ENCODE peak calls at places on chromosomes 2 and 18, in five cellular contexts. V is neural progenitor cell, Q is adipocyte, C is adrenal gland, J is sigmoid colon. U is an unnamed sample.
A peak's percentile ranks its signal among the peaks of the same experiment; 100 is the strongest.

GRCh38 chr2:163953390-163953907 is 217.6 kb upstream of the FIGN start:
- DNase-seq in V (no peak), Q (no peak), C (no peak), J (no peak), U (no peak)

GRCh38 chr18:12946549-12947354 is 1.1 kb upstream of the SEH1L start:
- DNase-seq in V (peak; percentile 73), Q (peak; percentile 94), C (peak; percentile 82), J (peak; percentile 78), U (peak; percentile 46)

GRCh38 chr2:196515041-196515440 is 124.5 kb upstream of the CCDC150 start:
- DNase-seq in V (no peak), Q (no peak), C (no peak), J (no peak), U (peak; percentile 49)

GRCh38 chr2:28601612-28602011 is 105.8 kb downstream of the PLB1 start:
- DNase-seq in V (no peak), Q (no peak), C (no peak), J (no peak), U (no peak)

GRCh38 chr2:207394812-207395534 is 134.8 kb upstream of the CREB1 start:
- DNase-seq in V (no peak), Q (peak; percentile 67), C (peak; percentile 56), J (no peak), U (no peak)

GRCh38 chr2:189024861-189025618 is 50.9 kb downstream of the COL3A1 start:
- DNase-seq in V (peak; percentile 26), Q (peak; percentile 62), C (no peak), J (no peak), U (no peak)

GRCh38 chr2:73088703-73089102 is 17.2 kb upstream of the SFXN5 start:
- DNase-seq in V (no peak), Q (no peak), C (no peak), J (no peak), U (no peak)

GRCh38 chr2:160253440-160254296 is 53.6 kb upstream of the ITGB6 start:
- DNase-seq in V (no peak), Q (peak; percentile 62), C (no peak), J (no peak), U (no peak)

GRCh38 chr2:179677148-179677688 is 184.2 kb downstream of the ZNF385B start:
- DNase-seq in V (no peak), Q (peak; percentile 39), C (no peak), J (no peak), U (no peak)
- H3K4me1 ChIP-seq in V (no peaks in the 10 kb centered on the region), Q (peaks cover 24% of the 10 kb centered on the region), C (peaks cover 7% of the 10 kb centered on the region), J (peaks cover 10% of the 10 kb centered on the region), U (peaks cover 29% of the 10 kb centered on the region)

GRCh38 chr2:37471994-37472393 is 127.6 kb downstream of the QPCT start:
- DNase-seq in V (no peak), Q (peak; percentile 89), C (no peak), J (no peak), U (no peak)
- H3K4me1 ChIP-seq in V (peaks cover 5% of the 10 kb centered on the region), Q (peaks cover 40% of the 10 kb centered on the region), C (no peaks in the 10 kb centered on the region), J (peaks cover 16% of the 10 kb centered on the region), U (peaks cover 25% of the 10 kb centered on the region)

GRCh38 chr2:74845991-74846390 is 12.1 kb downstream of the HK2 start:
- DNase-seq in V (no peak), Q (no peak), C (no peak), J (no peak), U (no peak)
- H3K4me1 ChIP-seq in V (peaks cover 30% of the 10 kb centered on the region), Q (peaks cover 82% of the 10 kb centered on the region), C (peaks cover 19% of the 10 kb centered on the region), J (peaks cover 11% of the 10 kb centered on the region), U (peaks cover 84% of the 10 kb centered on the region)

GRCh38 chr2:71716697-71717624 is 263.6 kb downstream of the DYSF start:
- DNase-seq in V (no peak), Q (peak; percentile 88), C (peak; percentile 93), J (peak; percentile 91), U (peak; percentile 96)
- H3K4me1 ChIP-seq in V (peaks cover 11% of the 10 kb centered on the region), Q (peaks cover 79% of the 10 kb centered on the region), C (peaks cover 17% of the 10 kb centered on the region), J (peaks cover 45% of the 10 kb centered on the region), U (peaks cover 81% of the 10 kb centered on the region)

GRCh38 chr2:3107567-3107966 is 270.1 kb downstream of the EIPR1 start:
- DNase-seq in V (no peak), Q (no peak), C (peak; percentile 34), J (peak; percentile 50), U (no peak)

GRCh38 chr2:3108710-3109702 is 268.6 kb downstream of the EIPR1 start:
- DNase-seq in V (no peak), Q (no peak), C (peak; percentile 37), J (peak; percentile 57), U (no peak)

GRCh38 chr2:3110555-3110954 is 267.1 kb downstream of the EIPR1 start:
- DNase-seq in V (no peak), Q (no peak), C (peak; percentile 35), J (no peak), U (no peak)

GRCh38 chr2:3105814-3106569 is 271.6 kb downstream of the EIPR1 start:
- DNase-seq in V (peak; percentile 44), Q (no peak), C (peak; percentile 43), J (no peak), U (no peak)

DNA sequence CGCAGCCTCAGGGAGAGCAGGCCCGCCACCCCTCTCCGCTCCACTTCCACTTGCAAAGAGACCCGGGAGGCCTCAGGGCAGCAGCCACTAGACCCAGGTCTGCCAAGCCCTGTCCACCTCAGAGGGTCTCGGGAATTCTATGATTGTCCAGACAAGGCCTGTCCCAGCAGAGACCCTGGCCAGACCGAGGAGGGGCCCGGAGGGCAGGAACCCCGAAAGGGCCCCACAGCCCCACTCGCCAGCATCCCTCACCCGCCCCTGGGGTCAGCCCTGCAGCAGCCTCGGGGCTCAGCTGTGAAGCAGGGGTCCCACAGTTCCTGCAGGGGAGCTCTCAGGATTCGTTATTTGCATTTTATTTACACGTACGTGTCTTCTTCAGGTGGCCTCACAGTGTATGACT is 269.5 kb downstream of the EIPR1 start:
- DNase-seq in V (no peak), Q (no peak), C (peak; percentile 36), J (peak; percentile 43), U (no peak)
- H3K4me1 ChIP-seq in V (peaks cover 16% of the 10 kb centered on the region), Q (no peaks in the 10 kb centered on the region), C (no peaks in the 10 kb centered on the region), J (no peaks in the 10 kb centered on the region), U (no peaks in the 10 kb centered on the region)

GRCh38 chr2:201256001-201256544 is 4.3 kb upstream of the CASP8 start:
- DNase-seq in V (no peak), Q (no peak), C (no peak), J (no peak), U (no peak)
- H3K4me1 ChIP-seq in V (peaks cover 11% of the 10 kb centered on the region), Q (peaks cover 32% of the 10 kb centered on the region), C (peaks cover 32% of the 10 kb centered on the region), J (peaks cover 4% of the 10 kb centered on the region), U (peaks cover 28% of the 10 kb centered on the region)

GRCh38 chr2:231677632-231678104 is 30.7 kb upstream of the PTMA start:
- DNase-seq in V (peak; percentile 87), Q (peak; percentile 95), C (peak; percentile 97), J (peak; percentile 92), U (peak; percentile 80)

GRCh38 chr2:231676243-231676642 is 32.1 kb upstream of the PTMA start:
- DNase-seq in V (no peak), Q (no peak), C (no peak), J (no peak), U (no peak)

GRCh38 chr2:231672617-231673347 is 35.5 kb upstream of the PTMA start:
- DNase-seq in V (peak; percentile 73), Q (peak; percentile 44), C (no peak), J (peak; percentile 80), U (no peak)

GRCh38 chr2:231673348-231673770 is 35.0 kb upstream of the PTMA start:
- DNase-seq in V (peak; percentile 78), Q (no peak), C (peak; percentile 76), J (peak; percentile 84), U (peak; percentile 70)

GRCh38 chr2:231674587-231675334 is 33.6 kb upstream of the PTMA start:
- DNase-seq in V (peak; percentile 90), Q (peak; percentile 85), C (peak; percentile 79), J (peak; percentile 90), U (peak; percentile 71)
- H3K4me1 ChIP-seq in V (peaks cover 42% of the 10 kb centered on the region), Q (peaks cover 10% of the 10 kb centered on the region), C (peaks cover 16% of the 10 kb centered on the region), J (peaks cover 49% of the 10 kb centered on the region), U (peaks cover 58% of the 10 kb centered on the region)

GRCh38 chr2:240718896-240719490 is 27.3 kb downstream of the AQP12A start:
- DNase-seq in V (no peak), Q (no peak), C (no peak), J (no peak), U (no peak)

GRCh38 chr2:240714747-240715725 is 23.4 kb downstream of the AQP12A start:
- DNase-seq in V (no peak), Q (no peak), C (no peak), J (no peak), U (no peak)

GRCh38 chr2:240717681-240718581 is 26.3 kb downstream of the AQP12A start:
- DNase-seq in V (no peak), Q (no peak), C (no peak), J (no peak), U (no peak)

GRCh38 chr2:240716130-240716798 is 24.6 kb downstream of the AQP12A start:
- DNase-seq in V (no peak), Q (no peak), C (no peak), J (no peak), U (no peak)

GRCh38 chr2:240717181-240717641 is 25.5 kb downstream of the AQP12A start:
- DNase-seq in V (no peak), Q (no peak), C (no peak), J (no peak), U (no peak)
- H3K4me1 ChIP-seq in V (no peaks in the 10 kb centered on the region), Q (no peaks in the 10 kb centered on the region), C (no peaks in the 10 kb centered on the region), J (no peaks in the 10 kb centered on the region), U (no peaks in the 10 kb centered on the region)

DNA sequence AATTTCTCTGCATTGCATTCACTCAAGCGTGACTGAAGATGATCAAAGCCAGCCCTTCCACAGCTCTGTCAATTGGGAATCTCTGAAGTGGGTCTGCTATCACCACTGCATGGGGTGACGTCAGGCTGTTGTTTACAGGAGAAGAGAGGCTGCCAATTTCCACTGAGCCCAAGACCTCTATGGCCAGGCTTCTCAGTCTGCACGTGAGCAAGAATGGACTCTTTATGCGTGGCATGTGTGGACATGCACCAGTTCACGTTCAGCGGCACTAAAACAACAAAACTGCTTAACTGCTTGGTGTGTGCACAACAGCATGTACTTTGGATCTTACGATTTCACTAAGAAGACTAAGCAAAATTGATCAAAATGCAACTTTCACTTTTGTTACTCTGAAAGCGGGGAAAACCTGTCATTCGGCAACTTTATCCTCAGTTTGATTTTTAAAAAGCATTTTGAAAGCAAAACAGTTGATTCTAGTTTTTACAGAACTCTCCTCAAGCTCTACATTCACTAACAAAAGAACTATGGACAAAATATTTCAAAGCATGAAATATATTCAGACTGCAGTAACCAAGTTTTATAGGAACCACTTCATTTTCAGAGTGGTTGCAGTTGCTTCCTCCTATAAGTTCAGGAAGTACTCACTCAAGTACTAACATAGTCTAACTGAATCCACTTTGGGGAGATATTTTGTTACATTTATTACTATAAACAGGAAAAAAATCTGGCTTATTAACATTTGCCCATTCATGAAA is 77.0 kb upstream of the SERTAD2 start:
- DNase-seq in V (peak; percentile 54), Q (peak; percentile 77), C (peak; percentile 84), J (peak; percentile 89), U (peak; percentile 38)
- H3K4me1 ChIP-seq in V (peaks cover 22% of the 10 kb centered on the region), Q (peaks cover 26% of the 10 kb centered on the region), C (peaks cover 24% of the 10 kb centered on the region), J (peaks cover 32% of the 10 kb centered on the region), U (peaks cover 36% of the 10 kb centered on the region)

DNA sequence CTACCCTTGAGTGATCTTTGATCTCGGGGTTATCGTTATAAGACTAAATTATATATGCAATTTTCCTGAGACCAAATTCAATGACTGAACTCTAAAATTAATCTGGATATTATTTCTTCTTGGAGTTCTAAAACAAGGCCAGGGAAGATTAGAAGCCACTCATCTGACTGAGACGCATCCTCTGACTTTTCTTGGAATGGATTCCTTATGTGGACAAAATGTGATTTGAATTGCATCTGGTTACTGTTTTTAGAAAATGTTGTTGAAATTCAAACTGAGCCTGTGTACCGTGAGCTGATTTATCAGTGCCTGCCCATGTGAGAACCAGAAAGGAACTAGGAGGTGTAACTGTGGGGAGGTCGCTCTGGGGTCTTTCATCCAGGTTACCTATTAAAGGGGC is 330.8 kb downstream of the OSR1 start:
- DNase-seq in V (no peak), Q (no peak), C (no peak), J (no peak), U (no peak)
- H3K4me1 ChIP-seq in V (peaks cover 9% of the 10 kb centered on the region), Q (peaks cover 5% of the 10 kb centered on the region), C (no peaks in the 10 kb centered on the region), J (no peaks in the 10 kb centered on the region), U (no peaks in the 10 kb centered on the region)

U was measured in left ventricle myocardium inferior.